ENCODE peak calls at places on chromosomes 11 and 22, in four cellular contexts. One of them, this sample, is unnamed.

GRCh38 chr11:82056450-82056849 is 677.2 kb downstream of the FAM181B start:
- DNase-seq in lower lobe of right lung: no peak
- DNase-seq in tibial artery: no peak
- DNase-seq in CD8-positive, alpha-beta T cell: no peak
- DNase-seq in this sample: no peak

GRCh38 chr11:95093548-95093947 is 3.9 kb downstream of the ENDOD1 start:
- DNase-seq in lower lobe of right lung: no peak
- DNase-seq in tibial artery: no peak
- DNase-seq in CD8-positive, alpha-beta T cell: no peak
- DNase-seq in this sample: no peak

GRCh38 chr22:26972281-26972680 is 314.9 kb downstream of the MIAT start:
- DNase-seq in CD8-positive, alpha-beta T cell: no peak
- DNase-seq in lower lobe of right lung: no peak
- DNase-seq in tibial artery: no peak
- DNase-seq in this sample: no peak

GRCh38 chr22:50683994-50684371 is 11.4 kb downstream of the SHANK3 start:
- DNase-seq in CD8-positive, alpha-beta T cell: no peak
- DNase-seq in tibial artery: no peak
- DNase-seq in lower lobe of right lung: no peak
- DNase-seq in this sample: no peak

GRCh38 chr11:12900496-12900895 is 108.6 kb upstream of the RASSF10 start:
- DNase-seq in lower lobe of right lung: no peak
- DNase-seq in tibial artery: no peak
- DNase-seq in CD8-positive, alpha-beta T cell: no peak
- DNase-seq in this sample: peak; percentile 90

GRCh38 chr22:22785316-22786065 is 102.1 kb upstream of the IGLL5 start:
- DNase-seq in tibial artery: no peak
- DNase-seq in lower lobe of right lung: no peak
- DNase-seq in CD8-positive, alpha-beta T cell: no peak
- DNase-seq in this sample: no peak

GRCh38 chr11:94871491-94872185 is 101.7 kb downstream of the CWC15 start:
- DNase-seq in lower lobe of right lung: no peak
- DNase-seq in CD8-positive, alpha-beta T cell: no peak
- DNase-seq in tibial artery: no peak
- DNase-seq in this sample: no peak

GRCh38 chr11:7278314-7278917 is 26.7 kb downstream of the SYT9 start:
- DNase-seq in CD8-positive, alpha-beta T cell: no peak
- DNase-seq in tibial artery: no peak
- DNase-seq in lower lobe of right lung: no peak
- DNase-seq in this sample: peak; percentile 69

GRCh38 chr11:69511358-69512015 is 30.0 kb downstream of the LINC01488 start:
- DNase-seq in tibial artery: no peak
- DNase-seq in lower lobe of right lung: peak; percentile 30
- DNase-seq in CD8-positive, alpha-beta T cell: no peak
- DNase-seq in this sample: peak; percentile 13

GRCh38 chr11:12502041-12502440 is 124.7 kb downstream of the PARVA start:
- DNase-seq in CD8-positive, alpha-beta T cell: no peak
- DNase-seq in lower lobe of right lung: no peak
- DNase-seq in tibial artery: no peak
- DNase-seq in this sample: peak; percentile 25

GRCh38 chr22:45155050-45155840 is 8.5 kb upstream of the NUP50 start:
- DNase-seq in CD8-positive, alpha-beta T cell: no peak
- DNase-seq in lower lobe of right lung: no peak
- DNase-seq in tibial artery: no peak
- DNase-seq in this sample: peak; percentile 77

GRCh38 chr11:58731819-58732218 is at the start of gene GLYAT:
- DNase-seq in lower lobe of right lung: no peak
- DNase-seq in tibial artery: no peak
- DNase-seq in CD8-positive, alpha-beta T cell: no peak
- DNase-seq in this sample: no peak

GRCh38 chr11:83612891-83613766 is 327.0 kb upstream of the CCDC90B start:
- DNase-seq in lower lobe of right lung: no peak
- DNase-seq in tibial artery: no peak
- DNase-seq in CD8-positive, alpha-beta T cell: no peak
- DNase-seq in this sample: no peak

GRCh38 chr11:87819141-87819540 is 356.1 kb downstream of the RAB38 start:
- DNase-seq in tibial artery: no peak
- DNase-seq in lower lobe of right lung: no peak
- DNase-seq in CD8-positive, alpha-beta T cell: no peak
- DNase-seq in this sample: peak; percentile 1

GRCh38 chr11:130527648-130528300 is 79.3 kb downstream of the ADAMTS15 start:
- DNase-seq in tibial artery: no peak
- DNase-seq in CD8-positive, alpha-beta T cell: no peak
- DNase-seq in lower lobe of right lung: no peak
- DNase-seq in this sample: peak; percentile 65

GRCh38 chr22:49391436-49391835 is 436.2 kb downstream of the BRD1 start:
- DNase-seq in CD8-positive, alpha-beta T cell: no peak
- DNase-seq in lower lobe of right lung: no peak
- DNase-seq in tibial artery: no peak
- DNase-seq in this sample: no peak

GRCh38 chr22:37604875-37605274 is 3.8 kb upstream of the GGA1 start:
- DNase-seq in lower lobe of right lung: no peak
- DNase-seq in tibial artery: no peak
- DNase-seq in CD8-positive, alpha-beta T cell: peak; percentile 55
- DNase-seq in this sample: no peak

GRCh38 chr11:2290351-2290841 is 11.3 kb downstream of the C11orf21 start:
- DNase-seq in lower lobe of right lung: peak; percentile 35
- DNase-seq in tibial artery: peak; percentile 48
- DNase-seq in CD8-positive, alpha-beta T cell: no peak
- DNase-seq in this sample: no peak

GRCh38 chr11:107856981-107857517 is 1.5 kb downstream of the SLC35F2 start:
- DNase-seq in tibial artery: no peak
- DNase-seq in CD8-positive, alpha-beta T cell: no peak
- DNase-seq in lower lobe of right lung: no peak
- DNase-seq in this sample: no peak

GRCh38 chr11:78961186-78961782 is 386.6 kb upstream of the NARS2 start:
- DNase-seq in lower lobe of right lung: peak; percentile 48
- DNase-seq in tibial artery: no peak
- DNase-seq in CD8-positive, alpha-beta T cell: no peak
- DNase-seq in this sample: peak; percentile 59

GRCh38 chr11:77244277-77245014 is 57.0 kb downstream of the GDPD4 start:
- DNase-seq in CD8-positive, alpha-beta T cell: no peak
- DNase-seq in lower lobe of right lung: no peak
- DNase-seq in tibial artery: no peak
- DNase-seq in this sample: peak; percentile 71

GRCh38 chr11:102469196-102469821 is 16.7 kb upstream of the TMEM123 start:
- DNase-seq in lower lobe of right lung: no peak
- DNase-seq in CD8-positive, alpha-beta T cell: no peak
- DNase-seq in tibial artery: no peak
- DNase-seq in this sample: peak; percentile 84

GRCh38 chr11:5690216-5690615 is 626 bp downstream of the TRIM22 start:
- DNase-seq in tibial artery: no peak
- DNase-seq in lower lobe of right lung: no peak
- DNase-seq in CD8-positive, alpha-beta T cell: no peak
- DNase-seq in this sample: peak; percentile 30

GRCh38 chr11:132106336-132106982 is 736.0 kb downstream of the NTM start:
- DNase-seq in tibial artery: no peak
- DNase-seq in CD8-positive, alpha-beta T cell: no peak
- DNase-seq in lower lobe of right lung: no peak
- DNase-seq in this sample: peak; percentile 45

GRCh38 chr11:63916837-63917684 is at the start of gene RCOR2:
- DNase-seq in CD8-positive, alpha-beta T cell: peak; percentile 58
- DNase-seq in lower lobe of right lung: peak; percentile 76
- DNase-seq in tibial artery: peak; percentile 89
- DNase-seq in this sample: peak; percentile 81

GRCh38 chr11:121553806-121554205 is 101.0 kb upstream of the SORL1-AS1 start:
- DNase-seq in lower lobe of right lung: no peak
- DNase-seq in tibial artery: no peak
- DNase-seq in CD8-positive, alpha-beta T cell: no peak
- DNase-seq in this sample: peak; percentile 13

GRCh38 chr22:28793976-28794584 is 6.3 kb downstream of the XBP1 start:
- DNase-seq in tibial artery: no peak
- DNase-seq in CD8-positive, alpha-beta T cell: no peak
- DNase-seq in lower lobe of right lung: no peak
- DNase-seq in this sample: no peak

GRCh38 chr22:32791056-32791455 is 10.4 kb upstream of the TIMP3 start:
- DNase-seq in lower lobe of right lung: no peak
- DNase-seq in CD8-positive, alpha-beta T cell: no peak
- DNase-seq in tibial artery: no peak
- DNase-seq in this sample: no peak

GRCh38 chr11:67506426-67507032 is 1.4 kb upstream of the PITPNM1 start:
- DNase-seq in lower lobe of right lung: no peak
- DNase-seq in tibial artery: peak; percentile 68
- DNase-seq in CD8-positive, alpha-beta T cell: no peak
- DNase-seq in this sample: no peak
- H3K4me3 ChIP-seq in lower lobe of right lung: peak overlapping the region; percentile 74
- H3K4me3 ChIP-seq in tibial artery: peak overlapping the region; percentile 80
- H3K4me3 ChIP-seq in CD8-positive, alpha-beta T cell: no peak overlapping the region
- H3K4me3 ChIP-seq in this sample: no peak overlapping the region

GRCh38 chr11:34203377-34203801 is 98.0 kb downstream of the NAT10 start:
- DNase-seq in tibial artery: no peak
- DNase-seq in lower lobe of right lung: no peak
- DNase-seq in CD8-positive, alpha-beta T cell: no peak
- DNase-seq in this sample: no peak

GRCh38 chr11:34198523-34198922 is 93.1 kb downstream of the NAT10 start:
- DNase-seq in tibial artery: no peak
- DNase-seq in CD8-positive, alpha-beta T cell: no peak
- DNase-seq in lower lobe of right lung: no peak
- DNase-seq in this sample: no peak

GRCh38 chr11:34201130-34201529 is 95.7 kb downstream of the NAT10 start:
- DNase-seq in lower lobe of right lung: no peak
- DNase-seq in CD8-positive, alpha-beta T cell: no peak
- DNase-seq in tibial artery: no peak
- DNase-seq in this sample: no peak

GRCh38 chr11:34197256-34197655 is 91.8 kb downstream of the NAT10 start:
- DNase-seq in CD8-positive, alpha-beta T cell: no peak
- DNase-seq in tibial artery: no peak
- DNase-seq in lower lobe of right lung: no peak
- DNase-seq in this sample: no peak

DNA sequence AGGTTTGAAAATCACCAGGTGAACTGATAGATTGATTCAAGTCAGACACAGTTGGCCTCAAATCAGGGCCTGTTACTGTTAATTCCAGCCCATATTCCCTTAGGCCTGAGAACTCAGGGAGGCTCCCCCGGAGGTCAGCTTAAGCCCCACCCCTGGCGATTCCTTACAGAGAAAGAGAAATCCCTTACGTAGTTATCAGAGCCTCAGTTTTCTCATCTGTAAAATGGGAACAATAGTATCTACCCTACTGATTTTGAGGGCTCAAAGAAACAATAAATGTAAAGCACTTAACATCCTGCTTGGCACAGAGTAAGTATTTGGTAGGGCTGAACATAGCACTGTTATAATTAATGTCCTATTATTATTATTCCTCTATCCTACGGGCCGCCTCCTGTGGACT is 94.1 kb downstream of the NAT10 start:
- DNase-seq in tibial artery: no peak
- DNase-seq in CD8-positive, alpha-beta T cell: no peak
- DNase-seq in lower lobe of right lung: no peak
- DNase-seq in this sample: no peak
- H3K4me3 ChIP-seq in tibial artery: no peak overlapping the region
- H3K4me3 ChIP-seq in CD8-positive, alpha-beta T cell: no peak overlapping the region
- H3K4me3 ChIP-seq in lower lobe of right lung: no peak overlapping the region
- H3K4me3 ChIP-seq in this sample: no peak overlapping the region

GRCh38 chr22:36160499-36160942 is at the start of gene APOL3:
- DNase-seq in CD8-positive, alpha-beta T cell: peak; percentile 48
- DNase-seq in lower lobe of right lung: peak; percentile 77
- DNase-seq in tibial artery: peak; percentile 87
- DNase-seq in this sample: peak; percentile 81
- H3K4me3 ChIP-seq in CD8-positive, alpha-beta T cell: peak within 1 kb of the TSS; percentile 86
- H3K4me3 ChIP-seq in lower lobe of right lung: peak within 1 kb of the TSS; percentile 65
- H3K4me3 ChIP-seq in tibial artery: peak within 1 kb of the TSS; percentile 53
- H3K4me3 ChIP-seq in this sample: peak within 1 kb of the TSS; percentile 31

DNA sequence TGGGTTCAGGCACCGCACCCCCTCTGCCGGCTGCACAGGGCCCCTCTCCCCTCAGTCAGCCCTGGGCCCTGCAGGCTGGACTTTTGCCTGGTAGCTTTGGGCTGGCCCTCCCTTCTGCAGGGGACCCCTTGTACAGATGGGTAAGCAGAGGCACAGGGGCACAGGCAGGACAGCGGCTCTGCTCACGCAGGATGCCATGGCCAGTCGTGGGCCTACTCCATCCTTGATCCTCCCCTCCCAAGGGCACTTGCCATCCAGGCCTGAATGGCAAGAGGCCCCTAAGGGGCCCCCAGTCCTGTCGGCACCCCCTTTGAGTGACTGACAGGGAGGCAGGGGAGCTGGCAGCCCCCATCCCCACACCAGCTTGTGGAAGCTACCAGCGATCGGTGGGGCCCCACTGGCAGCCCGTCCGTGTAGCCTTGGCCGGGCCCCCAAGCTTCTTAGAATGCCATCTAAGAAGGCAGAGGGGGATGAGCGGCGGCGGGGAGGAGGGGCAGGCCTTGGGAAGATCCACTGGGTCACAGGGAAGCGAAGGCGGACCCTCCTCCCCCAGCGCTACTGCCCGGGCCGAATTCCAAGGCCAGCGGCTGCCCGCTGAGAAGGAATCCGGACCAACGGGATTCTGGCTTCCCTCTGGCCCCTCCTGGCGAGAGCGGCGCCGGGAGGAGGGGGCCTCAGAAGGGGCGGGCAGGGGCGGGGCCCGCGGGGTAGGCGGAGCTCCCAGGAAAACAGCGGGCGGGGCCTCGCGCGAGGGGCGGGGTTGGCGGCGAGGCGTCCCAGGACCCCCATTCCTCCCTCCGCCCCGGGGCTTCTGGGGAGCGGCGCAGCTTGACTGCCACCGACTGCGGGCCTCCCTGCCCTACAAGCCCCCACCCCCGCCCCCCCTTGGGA is 6.8 kb upstream of the CHKA start:
- DNase-seq in lower lobe of right lung: peak; percentile 83
- DNase-seq in CD8-positive, alpha-beta T cell: no peak
- DNase-seq in tibial artery: peak; percentile 74
- DNase-seq in this sample: peak; percentile 86
- H3K4me3 ChIP-seq in lower lobe of right lung: peak overlapping the region; percentile 55
- H3K4me3 ChIP-seq in CD8-positive, alpha-beta T cell: no peak overlapping the region
- H3K4me3 ChIP-seq in tibial artery: peak overlapping the region; percentile 60
- H3K4me3 ChIP-seq in this sample: peak overlapping the region; percentile 45

DNA sequence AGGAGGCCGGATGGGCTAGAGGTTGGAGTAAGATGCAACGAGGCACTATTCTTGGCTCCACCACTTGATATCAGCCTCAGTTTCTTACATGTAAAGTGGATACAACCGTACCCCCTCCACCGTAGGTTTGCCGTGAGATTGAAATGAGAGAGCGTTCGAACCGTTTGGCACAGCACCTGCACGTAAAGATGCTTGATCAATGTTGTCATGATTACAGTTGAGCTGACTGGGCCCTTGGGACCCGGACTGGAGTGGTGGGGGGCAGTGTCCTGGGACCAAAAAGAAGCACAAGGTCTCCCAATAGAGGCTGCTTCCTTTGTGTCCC is 3.7 kb downstream of the APOC3 start:
- DNase-seq in tibial artery: no peak
- DNase-seq in lower lobe of right lung: no peak
- DNase-seq in CD8-positive, alpha-beta T cell: no peak
- DNase-seq in this sample: no peak
- H3K4me3 ChIP-seq in tibial artery: no peak overlapping the region
- H3K4me3 ChIP-seq in lower lobe of right lung: no peak overlapping the region
- H3K4me3 ChIP-seq in CD8-positive, alpha-beta T cell: no peak overlapping the region
- H3K4me3 ChIP-seq in this sample: no peak overlapping the region

GRCh38 chr11:96287796-96288439 is 55.1 kb downstream of the MAML2 start:
- DNase-seq in CD8-positive, alpha-beta T cell: no peak
- DNase-seq in tibial artery: no peak
- DNase-seq in lower lobe of right lung: no peak
- DNase-seq in this sample: peak; percentile 33
- H3K4me3 ChIP-seq in CD8-positive, alpha-beta T cell: no peak overlapping the region
- H3K4me3 ChIP-seq in tibial artery: no peak overlapping the region
- H3K4me3 ChIP-seq in lower lobe of right lung: no peak overlapping the region
- H3K4me3 ChIP-seq in this sample: no peak overlapping the region

GRCh38 chr11:126352163-126352562 is 3.3 kb upstream of the ST3GAL4 start:
- DNase-seq in CD8-positive, alpha-beta T cell: no peak
- DNase-seq in lower lobe of right lung: no peak
- DNase-seq in tibial artery: no peak
- DNase-seq in this sample: no peak
- H3K4me3 ChIP-seq in CD8-positive, alpha-beta T cell: no peak overlapping the region
- H3K4me3 ChIP-seq in lower lobe of right lung: no peak overlapping the region
- H3K4me3 ChIP-seq in tibial artery: no peak overlapping the region
- H3K4me3 ChIP-seq in this sample: no peak overlapping the region